ENCODE peak calls at places on chromosomes 1 and 21, in eight cellular contexts. D is transverse colon, Q is GM12878, F is Peyer's patch, M is spleen, J is NB4, Y is K562, I is stomach. C is an unnamed sample.

GRCh38 chr1:184905601-184906322 is 68.5 kb downstream of the NIBAN1 start:
- DNase-seq in M (no peak), J (no peak), Y (no peak), I (peak), D (peak), Q (no peak), F (no peak), C (no peak)

GRCh38 chr1:219771039-219771438 is 157.3 kb downstream of the SLC30A10 start:
- DNase-seq in I (no peak), D (no peak), M (no peak), J (no peak), Q (no peak), Y (no peak), F (no peak), C (peak)

GRCh38 chr1:84298336-84298687 is 3.2 kb upstream of the SAMD13 start:
- DNase-seq in D (peak), Q (no peak), I (peak), Y (peak), J (peak), M (peak), F (peak), C (peak)

GRCh38 chr21:25934130-25934529 is 199.4 kb downstream of the GABPA start:
- DNase-seq in F (no peak), J (no peak), Y (no peak), M (no peak), I (peak), Q (no peak), D (no peak), C (no peak)

GRCh38 chr1:157951219-157951618 is 42.2 kb upstream of the KIRREL1 start:
- DNase-seq in M (no peak), D (no peak), J (no peak), I (no peak), Y (no peak), Q (no peak), F (no peak), C (no peak)

GRCh38 chr1:55146781-55147180 is 68.4 kb downstream of the USP24 start:
- DNase-seq in M (no peak), I (peak), F (no peak), D (peak), J (no peak), Y (peak), Q (no peak), C (no peak)

GRCh38 chr1:3898994-3899775 is 887 bp downstream of the C1orf174 start:
- DNase-seq in Q (no peak), Y (peak), I (no peak), D (no peak), M (peak), J (peak), F (no peak), C (no peak)

GRCh38 chr1:27668808-27669723 is 2.9 kb downstream of the IFI6 start:
- DNase-seq in J (peak), F (peak), Q (no peak), Y (peak), M (peak), I (peak), D (peak), C (no peak)

GRCh38 chr1:31714442-31715096 is 10.8 kb upstream of the COL16A1 start:
- DNase-seq in F (peak), Y (peak), Q (no peak), M (peak), I (peak), J (peak), D (peak), C (peak)

GRCh38 chr1:205229399-205229861 is 1.7 kb downstream of the TMCC2 start:
- DNase-seq in D (peak), I (peak), F (peak), Y (peak), Q (no peak), J (peak), M (no peak), C (no peak)

GRCh38 chr1:153470707-153471106 is 10.3 kb upstream of the S100A7 start:
- DNase-seq in D (no peak), I (no peak), Y (no peak), Q (no peak), F (no peak), M (no peak), J (peak), C (no peak)

GRCh38 chr21:31173881-31174555 is 135.7 kb upstream of the KRTAP19-8 start:
- DNase-seq in J (no peak), I (peak), Q (no peak), F (no peak), Y (no peak), D (no peak), M (no peak), C (peak)

GRCh38 chr1:50747394-50747793 is 212.7 kb downstream of the FAF1 start:
- DNase-seq in I (no peak), M (no peak), J (no peak), D (no peak), F (no peak), Y (no peak), Q (no peak), C (no peak)

GRCh38 chr1:2300004-2300771 is 72.1 kb downstream of the SKI start:
- DNase-seq in I (peak), D (peak), Y (no peak), Q (peak), M (peak), F (peak), J (peak), C (no peak)

GRCh38 chr1:219441884-219442283 is 171.0 kb downstream of the ZC3H11B start:
- DNase-seq in Q (no peak), F (no peak), Y (no peak), D (no peak), M (no peak), I (no peak), J (no peak), C (no peak)

GRCh38 chr1:84855168-84855567 is 37.8 kb downstream of the LPAR3 start:
- DNase-seq in D (no peak), F (no peak), M (no peak), Q (no peak), J (no peak), I (no peak), Y (no peak), C (no peak)

GRCh38 chr1:109109906-109110305 is 4.0 kb upstream of the ELAPOR1 start:
- DNase-seq in Q (no peak), D (no peak), M (no peak), F (no peak), Y (no peak), I (no peak), J (no peak), C (no peak)

GRCh38 chr1:109105881-109106280 is 8.0 kb upstream of the ELAPOR1 start:
- DNase-seq in M (no peak), Q (no peak), I (no peak), F (no peak), D (no peak), Y (no peak), J (peak), C (no peak)

GRCh38 chr1:109107785-109108184 is 6.1 kb upstream of the ELAPOR1 start:
- DNase-seq in J (no peak), Q (no peak), F (no peak), I (no peak), M (no peak), Y (no peak), D (no peak), C (no peak)

GRCh38 chr1:109099871-109100757 is 9.6 kb downstream of the TMEM167B start:
- DNase-seq in Y (peak), F (peak), J (peak), Q (peak), D (peak), I (peak), M (peak), C (peak)

GRCh38 chr1:109104364-109105151 is 9.4 kb upstream of the ELAPOR1 start:
- DNase-seq in D (no peak), J (peak), M (no peak), F (no peak), Y (no peak), I (no peak), Q (no peak), C (no peak)
- TF ChIP-seq POLR2A in D (no peak), J (no peak), M (no peak), F (no peak), Y (peak), I (no peak), Q (no peak), C (no peak)

GRCh38 chr1:92960395-92961130 is 699 bp downstream of the DIPK1A start:
- DNase-seq in D (peak), F (peak), I (peak), Y (peak), Q (peak), M (peak), J (peak), C (peak)
- TF ChIP-seq POLR2A in D (peak), F (peak), I (no peak), Y (no peak), Q (no peak), M (no peak), J (no peak), C (no peak)

GRCh38 chr1:200890818-200891773 is 3.6 kb upstream of the INAVA start:
- DNase-seq in Y (no peak), J (no peak), M (peak), F (peak), Q (no peak), I (no peak), D (peak), C (no peak)
- TF ChIP-seq POLR2A in Y (no peak), J (no peak), M (no peak), F (peak), Q (peak), I (no peak), D (peak), C (no peak)

GRCh38 chr1:65001238-65001792 is 35.0 kb upstream of the JAK1 start:
- DNase-seq in F (peak), I (peak), Y (peak), D (peak), M (peak), J (peak), Q (no peak), C (peak)
- TF ChIP-seq POLR2A in F (no peak), I (no peak), Y (no peak), D (peak), M (no peak), J (no peak), Q (no peak), C (no peak)

DNA sequence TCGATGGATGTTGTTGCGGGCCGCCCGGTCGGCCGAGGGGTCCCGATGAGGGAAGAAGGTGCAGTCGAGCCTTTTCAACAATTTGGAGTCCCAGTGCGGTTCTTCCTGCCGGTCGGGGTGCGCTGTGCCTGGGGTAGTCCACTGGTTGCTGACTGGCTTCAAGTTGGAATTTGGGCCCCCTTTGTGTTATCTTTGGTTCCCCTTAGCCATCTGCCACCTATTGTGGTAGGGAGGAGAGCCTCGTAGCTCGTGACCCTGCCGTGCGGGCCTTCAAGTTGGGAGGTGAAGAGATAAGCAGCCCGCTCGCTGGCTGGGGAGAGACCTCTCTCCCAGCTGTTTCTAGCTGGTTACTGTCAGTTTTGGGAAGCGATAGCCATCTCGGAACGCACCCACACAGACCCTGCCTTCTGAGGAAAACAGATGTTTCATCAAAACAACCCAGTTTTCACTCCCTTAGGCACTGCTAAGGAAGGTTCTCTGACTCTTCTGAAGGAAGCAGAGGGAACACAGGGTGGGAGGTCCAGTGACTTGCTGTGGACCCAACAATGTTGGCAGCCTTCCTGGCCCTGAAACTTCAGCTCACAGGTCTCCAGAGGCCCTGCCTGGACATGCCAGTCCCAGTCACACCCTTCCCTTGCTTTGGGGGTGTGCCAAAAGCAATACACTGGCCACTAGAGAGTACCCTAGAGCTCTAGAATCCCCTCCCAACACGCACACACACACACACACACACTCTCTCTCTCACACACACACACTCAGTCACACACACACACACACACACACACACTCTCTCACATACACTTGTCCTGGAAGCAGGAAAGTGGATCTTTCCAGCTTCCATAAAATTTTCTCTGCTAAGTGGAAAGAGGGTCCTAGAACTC is 1.0 kb downstream of the BTG2 start:
- DNase-seq in Q (no peak), M (peak), F (peak), D (peak), Y (peak), J (peak), I (peak), C (peak)
- TF ChIP-seq POLR2A in Q (peak), M (peak), F (peak), D (peak), Y (no peak), J (no peak), I (peak), C (no peak)

DNA sequence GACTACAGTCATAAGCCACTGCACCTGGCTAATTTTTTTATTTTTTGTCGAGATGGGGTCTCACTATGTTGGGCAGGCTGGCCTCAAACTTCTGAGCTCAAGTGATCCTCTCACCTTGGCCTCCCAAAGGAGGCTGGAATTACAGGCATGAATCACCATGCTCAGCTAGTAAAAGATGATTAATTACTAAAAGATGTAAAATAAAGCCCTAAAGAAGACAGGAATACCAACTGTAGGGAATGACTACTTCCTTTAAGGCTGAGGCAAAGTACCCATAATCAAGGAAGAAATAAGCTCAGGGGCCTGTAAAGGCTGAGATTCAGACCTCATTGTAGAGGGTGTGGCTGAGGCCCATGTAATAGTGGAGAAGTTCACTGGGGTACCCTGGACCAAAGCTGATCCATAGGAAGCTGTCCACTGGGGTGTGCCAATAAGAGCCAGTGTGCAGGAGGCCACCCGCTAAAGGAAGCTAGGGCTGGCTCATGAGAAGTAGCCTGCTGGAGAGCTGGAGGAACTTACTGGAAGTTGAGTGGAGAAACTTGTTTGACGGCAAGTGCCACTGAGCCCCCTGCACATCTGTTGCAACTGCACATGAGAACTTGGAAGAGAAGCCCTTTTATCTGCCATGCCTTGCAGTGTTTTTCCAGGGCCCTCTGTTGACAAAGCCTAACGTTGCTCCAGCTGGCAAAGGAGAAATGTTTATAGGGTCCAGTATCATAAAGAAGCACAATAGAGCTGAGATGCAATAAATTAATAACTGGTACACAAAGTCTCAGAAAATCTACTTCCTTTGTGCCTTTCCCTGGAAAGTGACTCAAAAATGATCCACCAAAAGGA is 17.8 kb upstream of the SERTAD4 start:
- DNase-seq in J (no peak), Y (no peak), I (no peak), Q (no peak), D (peak), M (no peak), F (no peak), C (no peak)
- TF ChIP-seq POLR2A in J (no peak), Y (no peak), I (no peak), Q (no peak), D (no peak), M (no peak), F (no peak), C (no peak)

C was measured in lower leg skin.